ENCODE peak calls at places on chromosome 3, in seven cellular contexts. One of them, this sample, is unnamed.

GRCh38 chr3:98556164-98557130 is 24.7 kb downstream of the GPR15 start:
- DNase-seq in CD4-positive, alpha-beta T cell: peak
- DNase-seq in omental fat pad: no peak
- DNase-seq in uterus: no peak
- DNase-seq in AG09309: no peak
- DNase-seq in nephron progenitor cell: no peak
- DNase-seq in GM13976: peak
- DNase-seq in this sample: no peak

GRCh38 chr3:43970920-43971319 is 270.8 kb upstream of the TOPAZ1 start:
- DNase-seq in CD4-positive, alpha-beta T cell: no peak
- DNase-seq in GM13976: no peak
- DNase-seq in omental fat pad: no peak
- DNase-seq in AG09309: no peak
- DNase-seq in uterus: no peak
- DNase-seq in nephron progenitor cell: no peak
- DNase-seq in this sample: no peak

GRCh38 chr3:12004741-12005513 is 739 bp downstream of the SYN2 start:
- DNase-seq in nephron progenitor cell: peak
- DNase-seq in omental fat pad: no peak
- DNase-seq in uterus: peak
- DNase-seq in GM13976: peak
- DNase-seq in AG09309: no peak
- DNase-seq in CD4-positive, alpha-beta T cell: no peak
- DNase-seq in this sample: no peak

GRCh38 chr3:116806351-116806750 is 96.8 kb downstream of the TUSC7 start:
- DNase-seq in CD4-positive, alpha-beta T cell: no peak
- DNase-seq in AG09309: no peak
- DNase-seq in omental fat pad: no peak
- DNase-seq in uterus: no peak
- DNase-seq in GM13976: no peak
- DNase-seq in nephron progenitor cell: no peak
- DNase-seq in this sample: no peak

GRCh38 chr3:141305436-141305835 is 62.9 kb upstream of the ZBTB38 start:
- DNase-seq in uterus: no peak
- DNase-seq in nephron progenitor cell: no peak
- DNase-seq in AG09309: peak
- DNase-seq in GM13976: no peak
- DNase-seq in omental fat pad: no peak
- DNase-seq in CD4-positive, alpha-beta T cell: no peak
- DNase-seq in this sample: no peak

GRCh38 chr3:169686874-169687273 is 23.4 kb upstream of the MECOM start:
- DNase-seq in omental fat pad: no peak
- DNase-seq in GM13976: no peak
- DNase-seq in AG09309: no peak
- DNase-seq in CD4-positive, alpha-beta T cell: no peak
- DNase-seq in uterus: no peak
- DNase-seq in nephron progenitor cell: no peak
- DNase-seq in this sample: no peak

GRCh38 chr3:151911462-151911861 is 38.0 kb downstream of the SUCNR1 start:
- DNase-seq in GM13976: no peak
- DNase-seq in CD4-positive, alpha-beta T cell: no peak
- DNase-seq in omental fat pad: no peak
- DNase-seq in AG09309: no peak
- DNase-seq in uterus: no peak
- DNase-seq in nephron progenitor cell: no peak
- DNase-seq in this sample: no peak

GRCh38 chr3:58167431-58168351 is 43.1 kb downstream of the DNASE1L3 start:
- DNase-seq in uterus: peak
- DNase-seq in omental fat pad: no peak
- DNase-seq in AG09309: no peak
- DNase-seq in nephron progenitor cell: peak
- DNase-seq in CD4-positive, alpha-beta T cell: peak
- DNase-seq in GM13976: peak
- DNase-seq in this sample: no peak

GRCh38 chr3:111737056-111737711 is 121.9 kb upstream of the PHLDB2 start:
- DNase-seq in AG09309: no peak
- DNase-seq in GM13976: no peak
- DNase-seq in nephron progenitor cell: no peak
- DNase-seq in uterus: no peak
- DNase-seq in CD4-positive, alpha-beta T cell: no peak
- DNase-seq in omental fat pad: no peak
- DNase-seq in this sample: no peak

GRCh38 chr3:13879102-13879945 is 547 bp downstream of the WNT7A start:
- DNase-seq in GM13976: peak
- DNase-seq in CD4-positive, alpha-beta T cell: no peak
- DNase-seq in AG09309: no peak
- DNase-seq in omental fat pad: no peak
- DNase-seq in nephron progenitor cell: peak
- DNase-seq in uterus: peak
- DNase-seq in this sample: peak

GRCh38 chr3:156825795-156826143 is 384 bp upstream of the LEKR1 start:
- DNase-seq in AG09309: no peak
- DNase-seq in CD4-positive, alpha-beta T cell: no peak
- DNase-seq in omental fat pad: no peak
- DNase-seq in GM13976: no peak
- DNase-seq in uterus: no peak
- DNase-seq in nephron progenitor cell: no peak
- DNase-seq in this sample: no peak

GRCh38 chr3:197216169-197216860 is 82.1 kb downstream of the DLG1 start:
- DNase-seq in GM13976: no peak
- DNase-seq in nephron progenitor cell: no peak
- DNase-seq in omental fat pad: no peak
- DNase-seq in uterus: no peak
- DNase-seq in AG09309: peak
- DNase-seq in CD4-positive, alpha-beta T cell: no peak
- DNase-seq in this sample: no peak

GRCh38 chr3:106829206-106829605 is 548.0 kb upstream of the CCDC54 start:
- DNase-seq in CD4-positive, alpha-beta T cell: no peak
- DNase-seq in uterus: no peak
- DNase-seq in GM13976: no peak
- DNase-seq in nephron progenitor cell: no peak
- DNase-seq in omental fat pad: no peak
- DNase-seq in AG09309: no peak
- DNase-seq in this sample: no peak

GRCh38 chr3:10238330-10238995 is 9.8 kb upstream of the TATDN2 start:
- DNase-seq in CD4-positive, alpha-beta T cell: peak
- DNase-seq in omental fat pad: no peak
- DNase-seq in GM13976: no peak
- DNase-seq in uterus: no peak
- DNase-seq in AG09309: no peak
- DNase-seq in nephron progenitor cell: no peak
- DNase-seq in this sample: no peak

GRCh38 chr3:113754486-113755159 is 7.8 kb downstream of the ATP6V1A start:
- DNase-seq in AG09309: no peak
- DNase-seq in uterus: no peak
- DNase-seq in GM13976: no peak
- DNase-seq in CD4-positive, alpha-beta T cell: no peak
- DNase-seq in nephron progenitor cell: no peak
- DNase-seq in omental fat pad: no peak
- DNase-seq in this sample: peak

GRCh38 chr3:127409421-127410136 is 121.7 kb upstream of the PRR20G start:
- DNase-seq in GM13976: no peak
- DNase-seq in AG09309: no peak
- DNase-seq in nephron progenitor cell: no peak
- DNase-seq in omental fat pad: no peak
- DNase-seq in uterus: no peak
- DNase-seq in CD4-positive, alpha-beta T cell: no peak
- DNase-seq in this sample: no peak

GRCh38 chr3:73270839-73271483 is 209.5 kb downstream of the EBLN2 start:
- DNase-seq in GM13976: no peak
- DNase-seq in CD4-positive, alpha-beta T cell: no peak
- DNase-seq in uterus: no peak
- DNase-seq in AG09309: peak
- DNase-seq in nephron progenitor cell: no peak
- DNase-seq in omental fat pad: no peak
- DNase-seq in this sample: no peak

GRCh38 chr3:139202226-139202958 is 141.4 kb upstream of the MRPS22 start:
- DNase-seq in AG09309: no peak
- DNase-seq in uterus: no peak
- DNase-seq in omental fat pad: no peak
- DNase-seq in nephron progenitor cell: peak
- DNase-seq in GM13976: peak
- DNase-seq in CD4-positive, alpha-beta T cell: no peak
- DNase-seq in this sample: no peak

GRCh38 chr3:146781606-146782005 is 176.5 kb upstream of the PLSCR5 start:
- DNase-seq in CD4-positive, alpha-beta T cell: no peak
- DNase-seq in nephron progenitor cell: no peak
- DNase-seq in AG09309: peak
- DNase-seq in omental fat pad: no peak
- DNase-seq in GM13976: no peak
- DNase-seq in uterus: no peak
- DNase-seq in this sample: no peak

GRCh38 chr3:64717872-64718613 is 30.2 kb upstream of the ADAMTS9 start:
- DNase-seq in nephron progenitor cell: no peak
- DNase-seq in AG09309: no peak
- DNase-seq in CD4-positive, alpha-beta T cell: no peak
- DNase-seq in uterus: no peak
- DNase-seq in omental fat pad: no peak
- DNase-seq in GM13976: no peak
- DNase-seq in this sample: no peak

GRCh38 chr3:157201648-157202278 is 41.8 kb upstream of the CCNL1 start:
- DNase-seq in AG09309: peak
- DNase-seq in omental fat pad: no peak
- DNase-seq in CD4-positive, alpha-beta T cell: no peak
- DNase-seq in uterus: no peak
- DNase-seq in nephron progenitor cell: no peak
- DNase-seq in GM13976: peak
- DNase-seq in this sample: no peak

GRCh38 chr3:118772036-118773030 is 262.3 kb downstream of the IGSF11 start:
- DNase-seq in CD4-positive, alpha-beta T cell: no peak
- DNase-seq in omental fat pad: no peak
- DNase-seq in AG09309: no peak
- DNase-seq in nephron progenitor cell: no peak
- DNase-seq in uterus: no peak
- DNase-seq in GM13976: peak
- DNase-seq in this sample: no peak

GRCh38 chr3:9808345-9809037 is 1.6 kb upstream of the TTLL3 start:
- DNase-seq in GM13976: peak
- DNase-seq in nephron progenitor cell: peak
- DNase-seq in AG09309: no peak
- DNase-seq in CD4-positive, alpha-beta T cell: peak
- DNase-seq in uterus: no peak
- DNase-seq in omental fat pad: no peak
- DNase-seq in this sample: no peak

GRCh38 chr3:16101295-16102186 is 72.9 kb upstream of the GALNT15 start:
- DNase-seq in omental fat pad: peak
- DNase-seq in CD4-positive, alpha-beta T cell: no peak
- DNase-seq in AG09309: no peak
- DNase-seq in nephron progenitor cell: no peak
- DNase-seq in uterus: no peak
- DNase-seq in GM13976: no peak
- DNase-seq in this sample: no peak

GRCh38 chr3:31680072-31680870 is 147.5 kb downstream of the STT3B start:
- DNase-seq in uterus: peak
- DNase-seq in GM13976: no peak
- DNase-seq in AG09309: no peak
- DNase-seq in CD4-positive, alpha-beta T cell: no peak
- DNase-seq in nephron progenitor cell: peak
- DNase-seq in omental fat pad: no peak
- DNase-seq in this sample: no peak

GRCh38 chr3:190012314-190012782 is 108.3 kb downstream of the P3H2 start:
- DNase-seq in omental fat pad: no peak
- DNase-seq in uterus: no peak
- DNase-seq in CD4-positive, alpha-beta T cell: no peak
- DNase-seq in GM13976: no peak
- DNase-seq in AG09309: no peak
- DNase-seq in nephron progenitor cell: no peak
- DNase-seq in this sample: no peak

DNA sequence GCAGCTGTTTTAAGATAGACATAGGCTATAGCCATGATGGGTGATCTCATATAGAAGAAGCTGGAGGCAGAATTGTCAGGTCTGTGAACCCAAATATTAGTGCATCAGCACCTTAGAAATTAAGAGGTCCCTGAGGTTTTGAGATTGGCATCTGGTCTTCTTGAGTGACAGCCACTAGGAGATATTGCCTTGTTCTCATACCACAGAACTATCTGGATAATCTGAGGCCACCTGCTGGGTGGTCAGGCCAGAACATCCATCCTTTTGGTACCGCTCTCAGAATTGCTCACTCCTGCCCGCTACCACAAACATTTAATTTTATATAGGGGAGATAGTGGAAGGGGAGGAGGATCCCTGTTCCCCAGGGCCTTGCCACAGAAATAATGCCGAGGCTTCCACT is 210.6 kb upstream of the ZPLD1 start:
- DNase-seq in nephron progenitor cell: no peak
- DNase-seq in uterus: peak
- DNase-seq in omental fat pad: no peak
- DNase-seq in AG09309: no peak
- DNase-seq in GM13976: peak
- DNase-seq in CD4-positive, alpha-beta T cell: no peak
- DNase-seq in this sample: no peak
- TF ChIP-seq CTCF in nephron progenitor cell: no peak
- TF ChIP-seq CTCF in uterus: peak
- TF ChIP-seq CTCF in omental fat pad: no peak
- TF ChIP-seq CTCF in AG09309: peak
- TF ChIP-seq CTCF in GM13976: peak
- TF ChIP-seq CTCF in CD4-positive, alpha-beta T cell: no peak
- TF ChIP-seq CTCF in this sample: peak

DNA sequence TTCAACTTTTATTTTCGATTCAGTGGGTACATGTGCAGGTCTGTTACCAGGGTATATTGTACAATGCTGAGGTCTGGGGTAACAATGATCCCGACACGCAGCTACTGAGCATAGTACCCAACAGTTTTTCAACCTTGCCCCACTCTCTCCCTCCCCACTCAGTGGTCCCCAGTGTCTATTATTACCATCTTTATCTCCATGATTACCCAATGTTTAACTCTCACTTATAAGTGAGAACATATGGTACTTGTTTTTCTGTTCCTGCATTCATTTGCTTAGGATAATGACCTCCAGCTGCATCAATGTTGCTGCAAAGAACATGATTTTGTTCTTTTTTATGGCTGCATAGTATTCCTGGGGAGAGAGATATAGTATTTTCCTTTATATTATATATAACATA is 75.7 kb upstream of the EPHB3 start:
- DNase-seq in CD4-positive, alpha-beta T cell: no peak
- DNase-seq in omental fat pad: no peak
- DNase-seq in nephron progenitor cell: no peak
- DNase-seq in uterus: no peak
- DNase-seq in AG09309: no peak
- DNase-seq in GM13976: no peak
- DNase-seq in this sample: no peak
- TF ChIP-seq CTCF in CD4-positive, alpha-beta T cell: no peak
- TF ChIP-seq CTCF in omental fat pad: no peak
- TF ChIP-seq CTCF in nephron progenitor cell: no peak
- TF ChIP-seq CTCF in uterus: no peak
- TF ChIP-seq CTCF in AG09309: no peak
- TF ChIP-seq CTCF in GM13976: no peak
- TF ChIP-seq CTCF in this sample: no peak

GRCh38 chr3:61686228-61686648 is 124.9 kb downstream of the PTPRG start:
- DNase-seq in omental fat pad: no peak
- DNase-seq in uterus: no peak
- DNase-seq in nephron progenitor cell: no peak
- DNase-seq in GM13976: no peak
- DNase-seq in AG09309: no peak
- DNase-seq in CD4-positive, alpha-beta T cell: no peak
- DNase-seq in this sample: no peak
- TF ChIP-seq CTCF in omental fat pad: no peak
- TF ChIP-seq CTCF in uterus: no peak
- TF ChIP-seq CTCF in nephron progenitor cell: no peak
- TF ChIP-seq CTCF in GM13976: no peak
- TF ChIP-seq CTCF in AG09309: no peak
- TF ChIP-seq CTCF in CD4-positive, alpha-beta T cell: no peak
- TF ChIP-seq CTCF in this sample: no peak

GRCh38 chr3:148158210-148158609 is 539.5 kb upstream of the AGTR1 start:
- DNase-seq in omental fat pad: no peak
- DNase-seq in CD4-positive, alpha-beta T cell: no peak
- DNase-seq in nephron progenitor cell: no peak
- DNase-seq in GM13976: no peak
- DNase-seq in AG09309: peak
- DNase-seq in uterus: no peak
- DNase-seq in this sample: no peak

GRCh38 chr3:148162132-148162531 is 535.6 kb upstream of the AGTR1 start:
- DNase-seq in nephron progenitor cell: no peak
- DNase-seq in omental fat pad: no peak
- DNase-seq in CD4-positive, alpha-beta T cell: no peak
- DNase-seq in GM13976: no peak
- DNase-seq in uterus: no peak
- DNase-seq in AG09309: no peak
- DNase-seq in this sample: no peak
- TF ChIP-seq CTCF in nephron progenitor cell: no peak
- TF ChIP-seq CTCF in omental fat pad: no peak
- TF ChIP-seq CTCF in CD4-positive, alpha-beta T cell: no peak
- TF ChIP-seq CTCF in GM13976: no peak
- TF ChIP-seq CTCF in uterus: no peak
- TF ChIP-seq CTCF in AG09309: no peak
- TF ChIP-seq CTCF in this sample: no peak

This sample was measured in CD14-positive monocyte.